ENCODE peak calls at places on chromosomes 3 and 15, in nine cellular contexts. Y is NCI-H748 treated with DMSO at 0.1 percent for 48 hours, Q is IMR-90, I is fibroblast of mammary gland, J is T-helper 17 cell, B is pancreas, N is RCC 7860, G is progenitor cell of endocrine pancreas, W is Ammon's horn. C is an unnamed sample.
A peak's percentile ranks its signal among the peaks of the same experiment; 100 is the strongest.

GRCh38 chr3:150172356-150172755 is 201.7 kb upstream of the PFN2 start:
- DNase-seq in Y (no peak), Q (no peak), I (no peak), J (no peak), B (no peak), N (no peak), G (no peak), W (no peak), C (no peak)

GRCh38 chr3:4821975-4822374 is 157.3 kb upstream of the BHLHE40 start:
- DNase-seq in Y (no peak), Q (no peak), I (no peak), J (peak; percentile 58), B (no peak), N (no peak), G (no peak), W (no peak), C (no peak)

GRCh38 chr15:62850791-62851291 is 191.7 kb upstream of the TPM1 start:
- DNase-seq in Y (no peak), Q (peak; percentile 76), I (no peak), J (no peak), B (no peak), N (peak; percentile 99), G (no peak), W (no peak), C (peak; percentile 10)

GRCh38 chr3:192860464-192860863 is 57.2 kb downstream of the MB21D2 start:
- DNase-seq in Y (no peak), Q (no peak), I (no peak), J (no peak), B (no peak), N (no peak), G (no peak), W (no peak), C (no peak)

GRCh38 chr15:84929795-84930371 is 45.4 kb downstream of the SLC28A1 start:
- DNase-seq in Y (no peak), Q (peak; percentile 72), I (peak; percentile 22), J (no peak), B (peak; percentile 82), N (peak; percentile 96), G (no peak), W (no peak), C (peak; percentile 28)

GRCh38 chr3:189298469-189299375 is 127.0 kb downstream of the TPRG1 start:
- DNase-seq in Y (no peak), Q (no peak), I (peak; percentile 11), J (no peak), B (no peak), N (no peak), G (no peak), W (no peak), C (no peak)

GRCh38 chr15:78049691-78050440 is 27.6 kb downstream of the TBC1D2B start:
- DNase-seq in Y (no peak), Q (peak; percentile 91), I (peak; percentile 70), J (no peak), B (no peak), N (no peak), G (no peak), W (no peak), C (no peak)

GRCh38 chr15:85504739-85505676 is 124.6 kb downstream of the AKAP13 start:
- DNase-seq in Y (no peak), Q (peak; percentile 74), I (peak; percentile 81), J (no peak), B (no peak), N (peak; percentile 43), G (no peak), W (peak; percentile 62), C (peak; percentile 70)

GRCh38 chr3:130345487-130346079 is at the start of gene COL6A5:
- DNase-seq in Y (no peak), Q (no peak), I (no peak), J (no peak), B (peak; percentile 28), N (no peak), G (peak; percentile 9), W (no peak), C (peak; percentile 12)

GRCh38 chr3:14441240-14441919 is 39.0 kb downstream of the SLC6A6 start:
- DNase-seq in Y (no peak), Q (no peak), I (no peak), J (no peak), B (no peak), N (no peak), G (no peak), W (no peak), C (no peak)

GRCh38 chr3:188257384-188257961 is 103.5 kb downstream of the LPP start:
- DNase-seq in Y (no peak), Q (no peak), I (no peak), J (no peak), B (no peak), N (no peak), G (no peak), W (no peak), C (no peak)

GRCh38 chr3:14410501-14411165 is 8.2 kb downstream of the SLC6A6 start:
- DNase-seq in Y (no peak), Q (peak; percentile 92), I (peak; percentile 88), J (no peak), B (no peak), N (peak; percentile 93), G (no peak), W (no peak), C (peak; percentile 38)

GRCh38 chr15:29123171-29123570 is 146.5 kb downstream of the NSMCE3 start:
- DNase-seq in Y (no peak), Q (no peak), I (no peak), J (no peak), B (no peak), N (no peak), G (no peak), W (no peak), C (no peak)

GRCh38 chr3:87025636-87026035 is 34.7 kb upstream of the VGLL3 start:
- DNase-seq in Y (no peak), Q (no peak), I (peak; percentile 8), J (no peak), B (no peak), N (no peak), G (no peak), W (no peak), C (no peak)

GRCh38 chr3:46906471-46907058 is 29.0 kb downstream of the PTH1R start:
- DNase-seq in Y (no peak), Q (no peak), I (no peak), J (no peak), B (no peak), N (no peak), G (no peak), W (no peak), C (no peak)

GRCh38 chr3:65604863-65605526 is 433.7 kb downstream of the MAGI1 start:
- DNase-seq in Y (no peak), Q (peak; percentile 72), I (peak; percentile 67), J (no peak), B (no peak), N (no peak), G (no peak), W (no peak), C (peak; percentile 12)

GRCh38 chr3:107704477-107704876 is 181.7 kb downstream of the BBX start:
- DNase-seq in Y (no peak), Q (peak; percentile 70), I (peak; percentile 73), J (no peak), B (no peak), N (no peak), G (no peak), W (no peak), C (no peak)

GRCh38 chr3:134378818-134379217 is 4.6 kb upstream of the AMOTL2 start:
- DNase-seq in Y (no peak), Q (peak; percentile 52), I (no peak), J (no peak), B (no peak), N (no peak), G (no peak), W (no peak), C (no peak)

GRCh38 chr3:56796202-56796601 is 5.5 kb downstream of the ARHGEF3 start:
- DNase-seq in Y (no peak), Q (peak; percentile 61), I (peak; percentile 46), J (no peak), B (no peak), N (no peak), G (no peak), W (no peak), C (no peak)

GRCh38 chr15:100725121-100726069 is 123.0 kb downstream of the ASB7 start:
- DNase-seq in Y (no peak), Q (peak; percentile 93), I (peak; percentile 91), J (no peak), B (no peak), N (peak; percentile 76), G (no peak), W (no peak), C (no peak)

GRCh38 chr15:78037328-78037727 is 40.2 kb downstream of the TBC1D2B start:
- DNase-seq in Y (no peak), Q (no peak), I (no peak), J (no peak), B (no peak), N (no peak), G (no peak), W (no peak), C (no peak)

C was measured in A673.